ENCODE peak calls at places on chromosomes 13 and 19, in four cellular contexts. One of them, this sample, is unnamed.

GRCh38 chr19:55703790-55704215 is 28.8 kb downstream of the EPN1 start:
- DNase-seq in Panc1: no peak
- DNase-seq in GM06990: no peak
- DNase-seq in activated CD8-positive, alpha-beta T cell treated with anti-CD3 and anti-CD28 coated beads for 36 hours: peak; percentile 61
- DNase-seq in this sample: no peak

GRCh38 chr19:58328999-58329398 is 2.2 kb downstream of the ZSCAN22 start:
- DNase-seq in Panc1: no peak
- DNase-seq in GM06990: no peak
- DNase-seq in activated CD8-positive, alpha-beta T cell treated with anti-CD3 and anti-CD28 coated beads for 36 hours: peak; percentile 61
- DNase-seq in this sample: no peak

GRCh38 chr13:45108716-45109706 is 11.3 kb upstream of the GTF2F2 start:
- DNase-seq in activated CD8-positive, alpha-beta T cell treated with anti-CD3 and anti-CD28 coated beads for 36 hours: peak; percentile 63
- DNase-seq in Panc1: no peak
- DNase-seq in GM06990: peak; percentile 37
- DNase-seq in this sample: peak; percentile 68

GRCh38 chr19:49117677-49118564 is 1.0 kb downstream of the C19orf73 start:
- DNase-seq in activated CD8-positive, alpha-beta T cell treated with anti-CD3 and anti-CD28 coated beads for 36 hours: no peak
- DNase-seq in GM06990: no peak
- DNase-seq in Panc1: no peak
- DNase-seq in this sample: no peak

GRCh38 chr13:110396913-110397379 is 89.9 kb downstream of the COL4A2 start:
- DNase-seq in GM06990: no peak
- DNase-seq in activated CD8-positive, alpha-beta T cell treated with anti-CD3 and anti-CD28 coated beads for 36 hours: no peak
- DNase-seq in Panc1: no peak
- DNase-seq in this sample: no peak

GRCh38 chr13:61148691-61149332 is 266.8 kb downstream of the PCDH20 start:
- DNase-seq in activated CD8-positive, alpha-beta T cell treated with anti-CD3 and anti-CD28 coated beads for 36 hours: no peak
- DNase-seq in Panc1: no peak
- DNase-seq in GM06990: no peak
- DNase-seq in this sample: no peak

GRCh38 chr13:29428310-29428991 is 167.0 kb downstream of the SLC7A1 start:
- DNase-seq in activated CD8-positive, alpha-beta T cell treated with anti-CD3 and anti-CD28 coated beads for 36 hours: no peak
- DNase-seq in Panc1: no peak
- DNase-seq in GM06990: no peak
- DNase-seq in this sample: no peak

GRCh38 chr13:81058916-81059290 is 718.0 kb upstream of the SPRY2 start:
- DNase-seq in GM06990: no peak
- DNase-seq in Panc1: no peak
- DNase-seq in activated CD8-positive, alpha-beta T cell treated with anti-CD3 and anti-CD28 coated beads for 36 hours: no peak
- DNase-seq in this sample: no peak

GRCh38 chr13:46149272-46150133 is 32.5 kb downstream of the LCP1 start:
- DNase-seq in Panc1: no peak
- DNase-seq in GM06990: no peak
- DNase-seq in activated CD8-positive, alpha-beta T cell treated with anti-CD3 and anti-CD28 coated beads for 36 hours: peak; percentile 66
- DNase-seq in this sample: no peak

GRCh38 chr19:10835754-10836477 is at the start of gene TMED1:
- DNase-seq in GM06990: peak; percentile 93
- DNase-seq in activated CD8-positive, alpha-beta T cell treated with anti-CD3 and anti-CD28 coated beads for 36 hours: peak; percentile 100
- DNase-seq in Panc1: peak; percentile 94
- DNase-seq in this sample: peak; percentile 95

GRCh38 chr19:17242431-17243208 is 3.1 kb downstream of the NR2F6 start:
- DNase-seq in GM06990: no peak
- DNase-seq in activated CD8-positive, alpha-beta T cell treated with anti-CD3 and anti-CD28 coated beads for 36 hours: no peak
- DNase-seq in Panc1: no peak
- DNase-seq in this sample: no peak

GRCh38 chr13:30360586-30360985 is 53.2 kb upstream of the KATNAL1 start:
- DNase-seq in activated CD8-positive, alpha-beta T cell treated with anti-CD3 and anti-CD28 coated beads for 36 hours: no peak
- DNase-seq in GM06990: no peak
- DNase-seq in Panc1: no peak
- DNase-seq in this sample: no peak

GRCh38 chr13:35016362-35017148 is 74.5 kb downstream of the NBEA start:
- DNase-seq in GM06990: no peak
- DNase-seq in Panc1: no peak
- DNase-seq in activated CD8-positive, alpha-beta T cell treated with anti-CD3 and anti-CD28 coated beads for 36 hours: no peak
- DNase-seq in this sample: no peak

GRCh38 chr13:109608032-109608431 is 178.4 kb downstream of the IRS2 start:
- DNase-seq in activated CD8-positive, alpha-beta T cell treated with anti-CD3 and anti-CD28 coated beads for 36 hours: no peak
- DNase-seq in Panc1: no peak
- DNase-seq in GM06990: no peak
- DNase-seq in this sample: no peak

GRCh38 chr19:33446918-33447293 is 73.4 kb downstream of the CEBPG start:
- DNase-seq in GM06990: no peak
- DNase-seq in activated CD8-positive, alpha-beta T cell treated with anti-CD3 and anti-CD28 coated beads for 36 hours: no peak
- DNase-seq in Panc1: no peak
- DNase-seq in this sample: no peak

DNA sequence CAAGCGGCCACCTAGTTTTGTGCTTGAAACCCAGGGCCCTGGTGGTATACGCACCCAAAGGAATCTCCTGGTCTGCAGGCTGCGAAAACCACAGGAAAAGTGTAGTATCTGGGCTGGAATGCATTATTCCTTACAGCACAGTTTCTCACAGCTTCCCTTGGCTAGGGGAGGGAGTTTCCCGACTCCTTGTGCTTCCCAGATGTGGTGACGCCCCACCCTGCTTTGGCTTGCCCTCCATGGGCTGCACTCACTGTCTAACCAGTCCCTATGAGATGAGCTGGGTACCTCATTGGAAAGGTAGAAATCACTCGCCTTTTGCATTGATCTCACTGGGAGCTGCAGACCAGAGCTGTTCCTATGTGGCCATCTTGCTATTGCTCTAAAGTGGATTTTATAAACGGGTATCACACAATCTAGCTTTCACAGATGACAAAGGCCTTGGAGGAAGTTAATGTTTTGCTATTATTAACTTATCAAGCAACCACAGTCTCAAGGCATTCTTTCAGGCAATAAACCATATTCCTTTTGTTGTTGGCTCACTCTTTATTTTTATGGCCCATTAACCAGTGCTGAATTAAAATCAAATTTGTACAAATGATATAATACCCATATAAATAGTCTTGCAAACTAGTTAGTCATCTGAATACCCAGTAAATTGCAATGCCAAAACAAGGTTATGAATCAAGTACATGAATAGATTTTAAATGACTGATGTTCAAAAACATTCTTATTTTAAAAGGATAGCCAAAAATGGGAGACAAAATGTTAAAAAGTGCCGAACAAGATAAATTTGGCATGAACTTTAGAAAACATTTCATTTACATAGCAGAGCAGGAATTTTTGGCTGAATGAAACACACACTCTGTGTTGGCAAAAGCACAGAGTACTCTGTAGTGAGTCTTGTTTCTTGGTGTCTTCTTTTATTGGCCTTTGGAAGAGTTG is 475.4 kb upstream of the ARGLU1 start:
- DNase-seq in activated CD8-positive, alpha-beta T cell treated with anti-CD3 and anti-CD28 coated beads for 36 hours: no peak
- DNase-seq in GM06990: no peak
- DNase-seq in Panc1: no peak
- DNase-seq in this sample: no peak
- TF ChIP-seq CTCF in activated CD8-positive, alpha-beta T cell treated with anti-CD3 and anti-CD28 coated beads for 36 hours: no peak
- TF ChIP-seq CTCF in GM06990: no peak
- TF ChIP-seq CTCF in Panc1: no peak
- TF ChIP-seq CTCF in this sample: no peak

GRCh38 chr13:21385710-21386109 is 73.4 kb downstream of the ZDHHC20 start:
- DNase-seq in GM06990: no peak
- DNase-seq in Panc1: no peak
- DNase-seq in activated CD8-positive, alpha-beta T cell treated with anti-CD3 and anti-CD28 coated beads for 36 hours: no peak
- DNase-seq in this sample: no peak
- TF ChIP-seq CTCF in GM06990: no peak
- TF ChIP-seq CTCF in Panc1: no peak
- TF ChIP-seq CTCF in activated CD8-positive, alpha-beta T cell treated with anti-CD3 and anti-CD28 coated beads for 36 hours: no peak
- TF ChIP-seq CTCF in this sample: no peak

DNA sequence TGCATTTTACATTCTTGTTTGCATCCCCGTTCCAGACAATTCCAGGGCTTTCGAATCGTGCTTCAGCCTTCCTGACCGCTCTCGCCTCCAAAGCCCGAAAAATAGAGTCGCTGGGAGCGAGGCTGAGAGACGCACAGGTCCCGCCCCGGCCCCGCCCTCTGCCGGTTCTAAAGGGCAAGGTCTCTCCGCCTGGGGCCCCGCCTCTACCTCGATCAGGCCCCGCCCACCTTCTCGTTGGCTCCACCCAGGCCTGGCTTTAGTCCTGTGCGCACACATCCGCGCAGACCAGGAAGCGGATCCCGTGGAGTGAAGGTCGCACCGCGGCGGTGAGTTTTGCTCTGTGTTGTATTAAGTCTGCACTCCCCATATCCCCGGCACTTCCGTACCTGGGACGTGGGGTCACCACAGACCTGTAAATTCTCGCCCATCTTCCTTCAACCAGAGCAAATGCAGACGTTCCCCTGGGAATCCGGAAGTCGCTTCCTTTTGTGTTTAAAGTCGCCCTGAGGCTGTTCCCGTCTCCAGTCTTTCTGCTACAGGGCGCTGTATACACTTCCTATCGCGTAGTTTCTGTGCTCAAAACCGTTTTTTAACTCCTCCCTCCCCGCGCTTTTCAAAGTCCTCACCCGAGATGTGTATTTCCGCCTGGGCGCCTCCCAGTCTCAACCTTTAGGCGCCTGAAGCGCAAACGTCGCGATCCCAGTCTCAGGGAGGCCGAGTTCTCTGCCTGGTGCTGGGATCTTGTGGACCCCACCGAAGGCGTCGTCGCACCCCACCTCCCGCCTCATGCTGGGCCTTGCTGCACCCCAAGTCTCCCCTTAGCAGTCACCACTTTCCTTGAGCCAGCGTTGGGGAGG is at the start of gene ZNF701:
- DNase-seq in Panc1: peak; percentile 45
- DNase-seq in activated CD8-positive, alpha-beta T cell treated with anti-CD3 and anti-CD28 coated beads for 36 hours: peak; percentile 97
- DNase-seq in GM06990: peak; percentile 92
- DNase-seq in this sample: peak; percentile 89
- TF ChIP-seq CTCF in Panc1: no peak
- TF ChIP-seq CTCF in activated CD8-positive, alpha-beta T cell treated with anti-CD3 and anti-CD28 coated beads for 36 hours: peak; percentile 34
- TF ChIP-seq CTCF in GM06990: no peak
- TF ChIP-seq CTCF in this sample: no peak

DNA sequence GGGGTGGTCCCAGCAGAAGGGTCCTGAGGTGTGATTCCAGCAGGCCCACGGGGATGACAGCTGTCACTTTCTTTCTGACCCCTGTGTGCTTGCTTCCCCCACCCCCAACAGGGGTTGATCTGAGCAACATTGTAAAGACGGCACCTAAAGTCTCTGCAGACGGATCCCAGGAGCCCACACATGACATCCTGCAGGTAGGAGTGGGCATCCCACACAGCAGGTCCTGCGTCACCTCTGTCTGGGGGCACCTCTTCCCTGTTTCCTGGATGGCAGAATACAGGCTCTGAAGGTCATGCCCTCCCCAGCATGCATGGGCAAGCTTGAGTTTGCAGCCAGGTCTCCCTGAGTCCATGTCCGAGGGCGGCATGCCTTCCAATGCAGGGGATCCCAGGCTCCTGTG is 10.5 kb downstream of the ARMC6 start:
- DNase-seq in activated CD8-positive, alpha-beta T cell treated with anti-CD3 and anti-CD28 coated beads for 36 hours: no peak
- DNase-seq in GM06990: no peak
- DNase-seq in Panc1: no peak
- DNase-seq in this sample: no peak
- TF ChIP-seq CTCF in activated CD8-positive, alpha-beta T cell treated with anti-CD3 and anti-CD28 coated beads for 36 hours: no peak
- TF ChIP-seq CTCF in GM06990: no peak
- TF ChIP-seq CTCF in Panc1: no peak
- TF ChIP-seq CTCF in this sample: no peak

DNA sequence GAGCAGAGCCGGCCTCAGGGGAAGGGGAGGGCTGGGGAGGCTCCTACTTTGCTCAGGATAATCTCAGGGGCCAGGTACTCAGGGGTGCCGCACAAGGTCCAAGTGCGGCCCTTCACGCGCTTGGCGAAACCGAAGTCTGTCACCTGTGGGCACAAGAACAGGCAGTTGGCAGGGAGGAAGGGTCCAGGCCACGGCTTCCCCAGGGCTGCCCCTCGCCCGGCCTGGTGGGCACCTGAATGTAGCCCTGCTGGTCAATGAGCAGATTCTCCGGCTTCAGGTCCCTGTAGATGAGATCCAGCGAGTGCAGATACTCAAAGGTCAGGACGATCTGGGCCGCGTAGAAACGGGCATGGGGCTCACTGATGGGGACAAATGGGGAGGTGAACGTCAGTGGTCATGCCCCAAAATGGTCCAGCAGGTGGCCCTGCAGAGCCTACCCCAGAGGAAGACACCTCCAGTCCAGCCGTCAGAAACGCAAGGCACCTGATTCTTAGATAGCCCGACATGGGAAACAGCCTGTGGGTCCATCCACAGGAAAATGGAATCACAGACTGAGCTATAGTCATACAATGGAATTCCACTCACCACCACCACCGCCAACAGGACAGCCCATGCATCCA is 7.1 kb upstream of the SAMD1 start:
- DNase-seq in Panc1: no peak
- DNase-seq in GM06990: no peak
- DNase-seq in activated CD8-positive, alpha-beta T cell treated with anti-CD3 and anti-CD28 coated beads for 36 hours: peak; percentile 30
- DNase-seq in this sample: no peak
- TF ChIP-seq CTCF in Panc1: no peak
- TF ChIP-seq CTCF in GM06990: no peak
- TF ChIP-seq CTCF in activated CD8-positive, alpha-beta T cell treated with anti-CD3 and anti-CD28 coated beads for 36 hours: no peak
- TF ChIP-seq CTCF in this sample: peak; percentile 14

GRCh38 chr13:103772576-103772975 is 706.4 kb upstream of the SLC10A2 start:
- DNase-seq in Panc1: no peak
- DNase-seq in GM06990: no peak
- DNase-seq in activated CD8-positive, alpha-beta T cell treated with anti-CD3 and anti-CD28 coated beads for 36 hours: no peak
- DNase-seq in this sample: no peak
- TF ChIP-seq CTCF in Panc1: peak; percentile 39
- TF ChIP-seq CTCF in GM06990: peak; percentile 4
- TF ChIP-seq CTCF in activated CD8-positive, alpha-beta T cell treated with anti-CD3 and anti-CD28 coated beads for 36 hours: no peak
- TF ChIP-seq CTCF in this sample: no peak

DNA sequence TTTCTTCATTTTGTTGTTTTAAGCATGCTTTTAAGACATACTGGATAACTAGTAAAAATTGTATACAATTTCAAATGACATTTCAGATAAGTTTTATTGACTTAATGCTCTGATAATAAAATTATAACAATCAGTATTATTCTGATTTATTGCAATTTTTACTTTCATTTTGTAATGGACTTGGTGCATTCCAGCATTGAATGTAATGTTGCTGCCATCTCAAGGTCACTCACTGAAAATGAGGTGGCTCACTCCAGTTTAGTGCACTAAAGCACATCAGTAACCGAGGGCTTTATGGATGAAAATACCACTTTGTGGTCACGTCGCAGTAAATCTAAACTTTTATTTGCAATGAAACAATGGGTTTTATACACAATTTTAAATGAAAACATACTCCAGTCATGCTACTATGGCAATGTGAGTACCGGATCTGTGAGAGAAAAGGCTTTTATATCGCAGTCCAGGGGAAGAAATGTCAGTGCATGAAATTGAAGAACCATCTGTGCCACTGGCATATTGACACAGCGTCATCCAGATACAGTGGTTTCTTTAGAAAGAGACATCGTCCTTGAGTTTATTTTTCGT is 20.7 kb upstream of the ZNF507 start:
- DNase-seq in activated CD8-positive, alpha-beta T cell treated with anti-CD3 and anti-CD28 coated beads for 36 hours: no peak
- DNase-seq in Panc1: no peak
- DNase-seq in GM06990: no peak
- DNase-seq in this sample: no peak
- TF ChIP-seq CTCF in activated CD8-positive, alpha-beta T cell treated with anti-CD3 and anti-CD28 coated beads for 36 hours: no peak
- TF ChIP-seq CTCF in Panc1: peak; percentile 66
- TF ChIP-seq CTCF in GM06990: no peak
- TF ChIP-seq CTCF in this sample: no peak

GRCh38 chr19:16185925-16186234 is 670 bp downstream of the FAM32A start:
- DNase-seq in GM06990: no peak
- DNase-seq in Panc1: no peak
- DNase-seq in activated CD8-positive, alpha-beta T cell treated with anti-CD3 and anti-CD28 coated beads for 36 hours: peak; percentile 80
- DNase-seq in this sample: no peak
- TF ChIP-seq CTCF in GM06990: no peak
- TF ChIP-seq CTCF in Panc1: no peak
- TF ChIP-seq CTCF in activated CD8-positive, alpha-beta T cell treated with anti-CD3 and anti-CD28 coated beads for 36 hours: no peak
- TF ChIP-seq CTCF in this sample: peak; percentile 46

GRCh38 chr19:4206818-4207484 is 22.4 kb upstream of the EBI3 start:
- DNase-seq in GM06990: no peak
- DNase-seq in activated CD8-positive, alpha-beta T cell treated with anti-CD3 and anti-CD28 coated beads for 36 hours: no peak
- DNase-seq in Panc1: no peak
- DNase-seq in this sample: no peak
- TF ChIP-seq CTCF in GM06990: peak; percentile 53
- TF ChIP-seq CTCF in activated CD8-positive, alpha-beta T cell treated with anti-CD3 and anti-CD28 coated beads for 36 hours: no peak
- TF ChIP-seq CTCF in Panc1: peak; percentile 25
- TF ChIP-seq CTCF in this sample: peak; percentile 35

This sample was measured in GM13977.